ENCODE peak calls at places on chromosomes 2 and 18, in eight cellular contexts. N is HFFc6; R is IMR-90; B is fibroblast of gingiva; P is effector memory CD8-positive, alpha-beta T cell; U is Calu3; X is dorsolateral prefrontal cortex; T is left lung. F is an unnamed sample.

GRCh38 chr2:72778410-72778809 is 47.4 kb downstream of the EXOC6B start:
- DNase-seq in N (peak), R (peak), B (peak), P (no peak), U (no peak), X (no peak), T (no peak), F (no peak)

GRCh38 chr2:190578158-190579057 is 43.9 kb upstream of the NEMP2 start:
- DNase-seq in N (no peak), R (no peak), B (peak), P (no peak), U (peak), X (peak), T (no peak), F (no peak)

GRCh38 chr2:233556756-233557736 is 9.5 kb downstream of the USP40 start:
- DNase-seq in N (peak), R (peak), B (peak), P (no peak), U (peak), X (no peak), T (no peak), F (no peak)

GRCh38 chr18:45441110-45441842 is 174.0 kb upstream of the SLC14A2 start:
- DNase-seq in N (peak), R (peak), B (peak), P (no peak), U (peak), X (no peak), T (no peak), F (no peak)

GRCh38 chr2:6665093-6665721 is 200.5 kb downstream of the CMPK2 start:
- DNase-seq in N (no peak), R (no peak), B (no peak), P (no peak), U (no peak), X (no peak), T (no peak), F (no peak)

GRCh38 chr18:77015176-77015575 is 117.4 kb downstream of the MBP start:
- DNase-seq in N (no peak), R (no peak), B (no peak), P (no peak), U (no peak), X (peak), T (no peak), F (no peak)

GRCh38 chr18:26840965-26841364 is 24.5 kb downstream of the AQP4 start:
- DNase-seq in N (no peak), R (no peak), B (no peak), P (no peak), U (no peak), X (no peak), T (no peak), F (no peak)

GRCh38 chr2:203934006-203934632 is 2.4 kb upstream of the ICOS start:
- DNase-seq in N (no peak), R (no peak), B (peak), P (no peak), U (no peak), X (no peak), T (no peak), F (no peak)

GRCh38 chr2:113848758-113849460 is 41.0 kb upstream of the ACTR3 start:
- DNase-seq in N (peak), R (peak), B (no peak), P (no peak), U (no peak), X (no peak), T (no peak), F (no peak)

GRCh38 chr18:49907346-49907929 is 94.1 kb upstream of the ACAA2 start:
- DNase-seq in N (no peak), R (no peak), B (peak), P (no peak), U (no peak), X (no peak), T (no peak), F (no peak)

GRCh38 chr2:230907361-230908093 is 17.5 kb downstream of the GPR55 start:
- DNase-seq in N (no peak), R (no peak), B (no peak), P (no peak), U (no peak), X (peak), T (peak), F (peak)

GRCh38 chr18:54530285-54530684 is 60.8 kb upstream of the DYNAP start:
- DNase-seq in N (no peak), R (no peak), B (no peak), P (no peak), U (no peak), X (no peak), T (no peak), F (no peak)

GRCh38 chr2:189347540-189347939 is 93.7 kb upstream of the WDR75 start:
- DNase-seq in N (peak), R (peak), B (peak), P (no peak), U (peak), X (no peak), T (no peak), F (no peak)

GRCh38 chr2:170258382-170258781 is 80.4 kb downstream of the MYO3B start:
- DNase-seq in N (no peak), R (no peak), B (no peak), P (no peak), U (no peak), X (no peak), T (no peak), F (no peak)

GRCh38 chr2:205047273-205047839 is 502.1 kb downstream of the PARD3B start:
- DNase-seq in N (no peak), R (no peak), B (no peak), P (no peak), U (peak), X (no peak), T (no peak), F (peak)

GRCh38 chr2:33068261-33068660 is 121.5 kb downstream of the LTBP1 start:
- DNase-seq in N (peak), R (peak), B (no peak), P (no peak), U (no peak), X (no peak), T (no peak), F (no peak)

GRCh38 chr2:46393865-46394264 is 85.5 kb upstream of the TMEM247 start:
- DNase-seq in N (no peak), R (no peak), B (no peak), P (no peak), U (no peak), X (no peak), T (no peak), F (no peak)

GRCh38 chr2:85185431-85185940 is 52.3 kb downstream of the TCF7L1 start:
- DNase-seq in N (no peak), R (peak), B (no peak), P (no peak), U (no peak), X (no peak), T (no peak), F (no peak)

GRCh38 chr2:28445448-28446258 is 50.2 kb upstream of the PLB1 start:
- DNase-seq in N (peak), R (peak), B (peak), P (no peak), U (no peak), X (peak), T (peak), F (no peak)

GRCh38 chr18:70154591-70155194 is 50.8 kb downstream of the RTTN start:
- DNase-seq in N (peak), R (peak), B (peak), P (no peak), U (peak), X (no peak), T (no peak), F (no peak)

GRCh38 chr2:105746177-105747080 is 1.7 kb downstream of the NCK2 start:
- DNase-seq in N (no peak), R (no peak), B (no peak), P (peak), U (peak), X (no peak), T (peak), F (peak)

GRCh38 chr18:80112623-80113248 is 3.7 kb downstream of the ADNP2 start:
- DNase-seq in N (no peak), R (no peak), B (no peak), P (no peak), U (no peak), X (no peak), T (no peak), F (no peak)

GRCh38 chr18:1848716-1849115 is 722.6 kb downstream of the METTL4 start:
- DNase-seq in N (no peak), R (no peak), B (no peak), P (no peak), U (no peak), X (no peak), T (no peak), F (no peak)

GRCh38 chr2:145038041-145038525 is 518.2 kb upstream of the ZEB2 start:
- DNase-seq in N (no peak), R (peak), B (no peak), P (no peak), U (peak), X (peak), T (no peak), F (no peak)

GRCh38 chr2:64945973-64946736 is 43.0 kb upstream of the SLC1A4 start:
- DNase-seq in N (no peak), R (peak), B (no peak), P (peak), U (no peak), X (no peak), T (peak), F (no peak)

GRCh38 chr2:105671156-105671555 is 73.6 kb upstream of the NCK2 start:
- DNase-seq in N (no peak), R (peak), B (no peak), P (no peak), U (no peak), X (peak), T (no peak), F (no peak)

GRCh38 chr2:191627518-191627917 is 50.4 kb upstream of the NABP1 start:
- DNase-seq in N (no peak), R (no peak), B (no peak), P (no peak), U (no peak), X (no peak), T (no peak), F (no peak)

GRCh38 chr2:27264753-27265535 is 2.1 kb upstream of the SLC30A3 start:
- DNase-seq in N (peak), R (peak), B (peak), P (peak), U (peak), X (peak), T (peak), F (peak)

GRCh38 chr2:100640329-100641114 is 77.7 kb downstream of the PDCL3 start:
- DNase-seq in N (no peak), R (no peak), B (peak), P (no peak), U (no peak), X (no peak), T (no peak), F (no peak)

GRCh38 chr2:238239872-238240760 is at the start of gene HES6:
- DNase-seq in N (peak), R (peak), B (peak), P (peak), U (peak), X (peak), T (peak), F (peak)

GRCh38 chr18:72452328-72452727 is 91.8 kb downstream of the CBLN2 start:
- DNase-seq in N (no peak), R (no peak), B (no peak), P (no peak), U (no peak), X (no peak), T (no peak), F (no peak)

GRCh38 chr18:74185860-74186259 is 37.5 kb downstream of the TIMM21 start:
- DNase-seq in N (no peak), R (no peak), B (no peak), P (no peak), U (no peak), X (no peak), T (no peak), F (no peak)

GRCh38 chr2:85712849-85713612 is 18.9 kb downstream of the GNLY start:
- DNase-seq in N (no peak), R (peak), B (peak), P (no peak), U (peak), X (no peak), T (peak), F (no peak)

GRCh38 chr18:29780814-29781213 is 1261.7 kb downstream of the DSC3 start:
- DNase-seq in N (no peak), R (no peak), B (no peak), P (no peak), U (no peak), X (no peak), T (no peak), F (no peak)

GRCh38 chr2:59888015-59888414 is 665.4 kb downstream of the BCL11A start:
- DNase-seq in N (no peak), R (no peak), B (no peak), P (no peak), U (no peak), X (no peak), T (no peak), F (no peak)

GRCh38 chr2:54879598-54880355 is 156.3 kb downstream of the EML6 start:
- DNase-seq in N (no peak), R (no peak), B (no peak), P (no peak), U (no peak), X (no peak), T (no peak), F (no peak)

GRCh38 chr2:86253424-86253823 is 54.2 kb downstream of the MRPL35 start:
- DNase-seq in N (no peak), R (no peak), B (no peak), P (no peak), U (no peak), X (no peak), T (no peak), F (no peak)